ENCODE peak calls at places on chromosome 7, in five cellular contexts. L is RWPE1, E is BE2C, V is A549, W is GM12865. P is an unnamed sample.

GRCh38 chr7:106185719-106186118 is 73.6 kb upstream of the SYPL1 start:
- DNase-seq in L (no peak), W (no peak), V (no peak), E (no peak), P (no peak)

GRCh38 chr7:149887311-149887710 is 13.5 kb downstream of the ATP6V0E2 start:
- DNase-seq in V (no peak), W (no peak), E (no peak), L (no peak), P (no peak)

GRCh38 chr7:45890902-45891461 is 2.7 kb downstream of the IGFBP1 start:
- DNase-seq in E (no peak), V (peak; percentile 38), W (peak; percentile 21), L (peak; percentile 48), P (no peak)

GRCh38 chr7:45574521-45575500 is 643 bp downstream of the ADCY1 start:
- DNase-seq in E (peak; percentile 79), W (peak; percentile 72), V (peak; percentile 48), L (peak; percentile 32), P (peak; percentile 78)

GRCh38 chr7:137691566-137691965 is 155.2 kb downstream of the DGKI start:
- DNase-seq in L (no peak), W (no peak), E (no peak), V (no peak), P (no peak)

GRCh38 chr7:27586825-27587224 is 75.9 kb downstream of the HIBADH start:
- DNase-seq in E (peak; percentile 75), W (peak; percentile 63), L (no peak), V (no peak), P (peak; percentile 60)

GRCh38 chr7:66641526-66641871 is 12.8 kb downstream of the KCTD7 start:
- DNase-seq in W (no peak), V (no peak), E (no peak), L (no peak), P (no peak)

GRCh38 chr7:31663072-31663471 is 23.9 kb upstream of the PPP1R17 start:
- DNase-seq in L (no peak), E (no peak), W (no peak), V (peak; percentile 30), P (no peak)

GRCh38 chr7:157560258-157560654 is 223.5 kb downstream of the DNAJB6 start:
- DNase-seq in E (no peak), W (no peak), V (no peak), L (no peak), P (no peak)

GRCh38 chr7:157412021-157412443 is 75.2 kb downstream of the DNAJB6 start:
- DNase-seq in E (no peak), W (no peak), L (peak; percentile 30), V (no peak), P (no peak)

GRCh38 chr7:136667584-136667983 is 200.9 kb upstream of the CHRM2 start:
- DNase-seq in V (no peak), L (no peak), W (no peak), E (no peak), P (no peak)

GRCh38 chr7:159197066-159197975 is 52.7 kb upstream of the VIPR2 start:
- DNase-seq in W (no peak), E (no peak), L (peak; percentile 5), V (no peak), P (no peak)

GRCh38 chr7:375901-376305 is 85.9 kb downstream of the FOXL3 start:
- DNase-seq in V (no peak), W (no peak), L (no peak), E (no peak), P (no peak)

DNA sequence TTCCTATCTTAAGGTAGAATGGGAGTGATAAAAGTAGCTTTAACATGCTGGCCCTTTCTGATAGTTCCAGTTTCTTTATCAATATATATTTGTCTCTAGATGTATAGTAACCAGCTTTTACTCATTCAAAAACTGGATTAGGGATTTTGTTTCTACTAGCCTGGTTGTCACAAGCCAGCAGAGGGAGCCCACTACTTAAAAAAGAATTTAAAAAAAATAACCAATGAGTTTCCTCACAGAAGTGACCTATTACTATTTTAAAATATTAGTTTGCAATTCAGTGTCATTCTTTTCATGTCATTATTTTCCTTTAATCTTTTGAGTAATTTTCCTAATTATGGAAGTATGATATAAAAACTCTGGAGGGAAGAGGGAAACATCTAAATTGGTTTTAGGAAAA is 142.1 kb downstream of the PHTF2 start:
- DNase-seq in L (peak; percentile 34), E (peak; percentile 29), W (peak; percentile 31), V (peak; percentile 30), P (peak; percentile 47)
- TF ChIP-seq CTCF in L (peak; percentile 75), E (peak; percentile 84), W (peak; percentile 32), V (peak; percentile 86), P (peak; percentile 38)

GRCh38 chr7:129401968-129402860 is 32.0 kb upstream of the STRIP2 start:
- DNase-seq in E (no peak), W (peak; percentile 61), L (no peak), V (peak; percentile 20), P (peak; percentile 35)
- TF ChIP-seq CTCF in E (peak; percentile 29), W (peak; percentile 38), L (no peak), V (peak; percentile 38), P (peak; percentile 25)

GRCh38 chr7:148726385-148726784 is 27.7 kb downstream of the CUL1 start:
- DNase-seq in L (no peak), V (no peak), W (no peak), E (no peak), P (no peak)
- TF ChIP-seq CTCF in L (no peak), V (no peak), W (no peak), E (no peak), P (no peak)

DNA sequence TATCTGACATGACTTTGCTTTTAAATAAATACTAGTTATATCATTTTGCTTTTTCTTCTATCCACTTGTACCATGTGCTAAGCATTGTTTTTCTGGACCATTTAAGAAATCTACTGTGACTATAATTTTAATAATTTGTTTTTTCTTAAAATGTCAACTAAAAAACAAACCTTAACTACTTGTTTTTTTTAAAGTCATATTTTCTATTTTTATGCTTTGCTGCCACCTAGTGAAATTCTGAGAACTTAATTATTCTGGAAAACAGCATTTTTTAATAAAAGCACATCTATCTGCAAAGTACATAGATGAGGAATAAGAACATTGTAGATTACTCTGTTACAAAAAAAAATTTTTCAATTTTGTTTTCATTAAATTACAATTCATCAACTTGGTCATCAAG is 47.4 kb downstream of the ORC5 start:
- DNase-seq in W (no peak), L (no peak), E (no peak), V (peak; percentile 10), P (no peak)
- TF ChIP-seq CTCF in W (no peak), L (peak; percentile 50), E (peak; percentile 16), V (no peak), P (no peak)

DNA sequence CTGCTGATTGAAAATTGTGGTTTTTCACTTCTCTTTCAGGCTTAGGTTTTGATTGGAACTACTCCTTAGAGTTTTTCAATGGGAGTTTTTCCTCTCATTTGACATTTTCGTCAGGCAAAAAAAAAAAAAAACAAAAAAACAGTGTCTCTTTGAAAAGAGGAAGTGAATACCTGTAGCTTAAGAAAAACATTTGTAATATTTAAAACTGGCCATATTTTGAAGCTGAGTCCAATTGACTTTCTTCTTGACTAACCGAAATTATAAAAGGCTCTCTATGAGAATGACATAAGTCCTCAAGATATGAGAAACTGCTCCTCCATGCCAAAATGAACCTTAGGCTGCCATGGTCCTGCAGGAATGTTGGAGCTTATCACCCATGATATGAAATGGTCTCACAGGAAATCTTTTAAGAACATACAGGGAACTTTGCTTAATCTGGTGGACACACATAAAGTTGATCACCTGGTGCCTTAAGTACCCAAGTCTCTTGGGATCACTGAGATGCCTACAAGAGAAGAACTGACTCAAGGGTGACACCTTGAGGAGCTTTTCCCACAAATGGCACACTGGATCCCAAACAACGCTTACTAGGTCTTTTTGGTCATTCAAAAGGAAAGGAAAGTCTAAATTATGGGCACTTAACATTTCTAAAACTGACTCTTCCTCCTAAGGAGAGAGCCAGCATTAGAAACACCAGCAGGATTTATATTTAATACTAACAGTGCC is 263.4 kb downstream of the CDC14C start:
- DNase-seq in L (no peak), V (peak; percentile 8), W (peak; percentile 25), E (no peak), P (no peak)
- TF ChIP-seq CTCF in L (no peak), V (no peak), W (peak; percentile 12), E (peak; percentile 15), P (no peak)